ENCODE peak calls at places on chromosome 10, in five cellular contexts. Y is SK-N-SH, U is HepG2, K is HCT116, T is K562. X is an unnamed sample.

GRCh38 chr10:125057158-125058001 is 103.0 kb downstream of the CTBP2 start:
- DNase-seq in Y (peak), U (no peak), K (no peak), T (peak), X (no peak)

GRCh38 chr10:86451604-86451960 is 70.0 kb downstream of the WAPL start:
- DNase-seq in Y (no peak), U (no peak), K (no peak), T (no peak), X (no peak)

GRCh38 chr10:8628351-8628750 is 573.9 kb downstream of the GATA3 start:
- DNase-seq in Y (no peak), U (no peak), K (no peak), T (no peak), X (peak)

GRCh38 chr10:127468632-127469031 is 80.5 kb upstream of the NPS start:
- DNase-seq in Y (no peak), U (peak), K (no peak), T (no peak), X (no peak)

GRCh38 chr10:17669185-17669872 is 25.4 kb downstream of the STAM start:
- DNase-seq in Y (no peak), U (no peak), K (no peak), T (no peak), X (no peak)

GRCh38 chr10:71649631-71650030 is 69.9 kb downstream of the C10orf105 start:
- DNase-seq in Y (no peak), U (no peak), K (no peak), T (no peak), X (no peak)

GRCh38 chr10:15188629-15189028 is 20.1 kb upstream of the NMT2 start:
- DNase-seq in Y (no peak), U (no peak), K (no peak), T (no peak), X (no peak)

GRCh38 chr10:125631806-125632205 is 51.2 kb downstream of the TEX36 start:
- DNase-seq in Y (no peak), U (no peak), K (no peak), T (no peak), X (no peak)

GRCh38 chr10:57202356-57202755 is 841.3 kb upstream of the ZWINT start:
- DNase-seq in Y (no peak), U (no peak), K (no peak), T (no peak), X (no peak)

GRCh38 chr10:52455095-52455494 is 141.0 kb downstream of the DKK1 start:
- DNase-seq in Y (no peak), U (no peak), K (no peak), T (no peak), X (no peak)

GRCh38 chr10:70816220-70816894 is 609 bp downstream of the SGPL1 start:
- DNase-seq in Y (peak), U (peak), K (peak), T (no peak), X (no peak)

DNA sequence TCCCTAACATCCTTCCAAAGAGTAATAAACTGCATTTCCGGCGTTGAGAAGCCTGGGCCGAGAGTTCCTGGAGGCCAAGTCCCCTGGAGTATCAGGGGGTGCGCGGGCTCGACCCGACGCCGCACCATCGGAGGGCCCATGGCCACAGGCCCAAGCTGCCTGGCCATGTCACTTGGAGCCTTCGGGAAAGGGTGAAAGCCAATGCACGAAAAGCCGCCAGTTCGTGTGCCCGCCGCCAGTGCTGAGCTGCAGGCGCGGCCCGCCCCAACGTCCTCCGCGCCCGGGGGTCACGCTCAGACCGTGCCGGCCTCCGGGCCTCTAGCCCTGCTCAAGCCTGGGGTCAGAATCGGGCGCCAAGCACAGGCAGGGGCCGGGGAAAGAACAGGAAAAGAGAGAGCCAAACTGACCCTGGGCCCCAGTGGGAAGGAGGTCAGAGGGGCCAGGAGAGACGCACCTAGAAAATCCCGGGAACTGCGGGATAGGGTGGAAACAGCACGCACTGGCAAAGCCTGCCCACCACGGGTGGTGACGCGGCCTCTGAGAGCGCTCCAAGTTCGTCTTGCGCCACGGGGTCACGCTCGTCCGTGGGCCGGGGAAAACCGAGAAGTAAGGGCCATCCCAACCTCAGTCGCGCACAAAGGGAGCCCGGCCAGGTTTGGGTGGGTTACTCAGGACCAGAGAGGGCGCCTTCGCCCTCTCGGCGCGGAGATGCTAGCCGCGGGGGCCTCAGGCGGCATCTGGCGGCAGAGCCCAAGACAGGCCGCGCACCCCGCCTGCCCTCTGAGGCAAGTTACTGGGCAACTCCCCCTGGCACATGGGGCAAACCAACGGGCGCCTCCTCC is 4.2 kb upstream of the EBF3 start:
- DNase-seq in Y (peak), U (no peak), K (no peak), T (no peak), X (no peak)
- H3K4me3 ChIP-seq in Y (no peak), U (no peak), K (no peak), T (no peak), X (no peak)

GRCh38 chr10:6164271-6165095 is 38.2 kb upstream of the PFKFB3 start:
- DNase-seq in Y (no peak), U (no peak), K (no peak), T (no peak), X (no peak)
- H3K27ac ChIP-seq in Y (no peak), U (no peak), K (peak), T (peak), X (peak)

DNA sequence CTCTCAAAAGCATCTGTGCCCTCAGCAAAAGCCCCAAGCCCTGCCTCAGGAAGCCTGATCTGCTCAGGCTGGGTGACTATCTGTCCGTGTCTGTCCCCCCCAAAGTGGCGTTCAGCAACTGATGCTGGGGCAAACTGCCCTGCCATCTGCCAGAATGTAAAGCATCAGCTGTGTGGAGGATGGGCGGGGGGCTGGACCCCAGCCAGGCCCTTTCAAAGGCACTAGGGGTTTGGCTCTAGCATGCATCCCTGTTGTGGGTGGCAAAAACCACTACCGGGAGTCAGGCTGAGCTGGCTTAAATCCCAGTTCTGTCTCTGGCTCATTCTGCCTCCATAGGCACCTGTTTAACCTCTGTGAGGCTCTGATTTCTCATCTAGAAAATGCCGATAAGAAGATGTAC is 35.5 kb downstream of the GPRIN2 start:
- DNase-seq in Y (peak), U (no peak), K (no peak), T (no peak), X (no peak)
- TF ChIP-seq SIN3A in Y (no peak), U (no peak), K (no peak), T (no peak), X (no peak)

GRCh38 chr10:11881028-11881476 is 57.9 kb downstream of the PROSER2 start:
- DNase-seq in Y (no peak), U (no peak), K (no peak), T (no peak), X (no peak)

GRCh38 chr10:11880169-11881027 is 57.2 kb downstream of the PROSER2 start:
- DNase-seq in Y (no peak), U (no peak), K (no peak), T (no peak), X (no peak)

GRCh38 chr10:11879387-11880168 is 56.4 kb downstream of the PROSER2 start:
- DNase-seq in Y (no peak), U (no peak), K (no peak), T (peak), X (no peak)

GRCh38 chr10:11882646-11883375 is 59.7 kb downstream of the PROSER2 start:
- DNase-seq in Y (no peak), U (no peak), K (no peak), T (no peak), X (no peak)

DNA sequence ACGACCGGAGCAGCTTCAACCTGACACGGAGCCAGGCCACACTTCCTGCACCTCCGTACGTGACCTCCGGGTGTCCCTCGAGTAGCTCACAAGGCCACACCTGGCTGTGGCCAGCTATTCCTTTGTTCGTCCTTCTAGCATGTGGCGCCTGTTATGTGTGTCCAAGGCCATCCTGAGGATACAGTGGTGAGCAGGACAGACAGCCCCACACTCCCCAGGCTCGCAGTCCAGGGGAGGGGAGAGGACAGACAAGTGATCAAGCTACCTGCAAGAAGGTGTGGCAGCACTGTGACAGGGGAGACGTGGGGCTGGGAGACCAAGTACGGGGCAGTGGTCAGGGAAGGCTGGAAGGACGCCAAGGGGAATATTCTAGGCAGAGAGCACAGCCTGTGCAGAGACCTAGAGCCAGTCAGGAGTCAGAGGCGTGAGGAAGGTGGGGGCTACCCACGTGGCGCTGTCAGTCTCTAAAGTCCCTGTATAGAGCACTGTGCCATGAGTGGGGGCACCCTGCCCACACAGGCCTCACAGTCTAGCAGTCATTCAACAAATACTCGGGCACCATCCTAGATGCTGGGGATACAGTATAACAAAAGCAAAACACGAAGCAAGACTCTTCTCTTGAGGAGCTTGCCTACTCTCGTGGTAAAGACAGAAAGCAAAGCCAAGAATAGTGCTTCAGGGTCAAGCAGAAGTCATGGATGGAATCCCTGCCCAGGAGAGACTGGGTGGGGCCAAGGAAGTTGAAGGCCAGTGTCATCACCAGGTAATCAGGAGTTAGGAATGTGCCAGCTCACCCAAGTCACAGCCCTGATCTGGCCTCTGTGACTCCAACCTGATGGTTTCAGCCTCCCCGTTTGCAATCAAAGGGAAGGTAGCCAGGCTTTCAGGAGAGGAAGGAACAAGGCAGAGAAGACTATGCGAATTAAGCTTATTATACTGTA is 58.6 kb downstream of the PROSER2 start:
- DNase-seq in Y (no peak), U (peak), K (peak), T (peak), X (peak)
- H3K4me3 ChIP-seq in Y (no peak), U (no peak), K (peak), T (no peak), X (no peak)

DNA sequence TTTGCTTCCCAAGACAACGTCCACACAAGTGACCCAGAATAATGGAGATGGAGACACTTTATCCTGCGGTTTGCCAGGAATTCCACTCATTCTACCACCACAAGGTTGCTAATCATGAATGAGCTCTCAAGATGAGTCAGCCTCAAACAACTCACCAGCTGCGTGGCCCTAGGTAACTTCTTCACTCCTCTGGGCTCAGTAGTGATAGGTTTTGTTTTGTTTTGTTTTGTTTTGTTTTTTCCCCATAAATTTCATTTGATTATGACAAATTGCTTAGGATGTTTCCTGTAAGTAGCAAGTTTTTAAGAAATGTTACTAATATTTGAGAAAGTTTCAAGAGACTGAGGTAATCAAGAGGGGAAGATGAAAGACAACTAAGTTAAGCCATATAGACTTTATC is 286.8 kb downstream of the PARD3 start:
- DNase-seq in Y (no peak), U (peak), K (peak), T (no peak), X (no peak)
- H3K27ac ChIP-seq in Y (peak), U (no peak), K (peak), T (no peak), X (peak)

GRCh38 chr10:45580781-45581496 is 91.6 kb downstream of the ZFAND4 start:
- DNase-seq in Y (no peak), U (no peak), K (no peak), T (no peak), X (no peak)
- TF ChIP-seq SIN3A in Y (no peak), U (no peak), K (no peak), T (no peak), X (no peak)

DNA sequence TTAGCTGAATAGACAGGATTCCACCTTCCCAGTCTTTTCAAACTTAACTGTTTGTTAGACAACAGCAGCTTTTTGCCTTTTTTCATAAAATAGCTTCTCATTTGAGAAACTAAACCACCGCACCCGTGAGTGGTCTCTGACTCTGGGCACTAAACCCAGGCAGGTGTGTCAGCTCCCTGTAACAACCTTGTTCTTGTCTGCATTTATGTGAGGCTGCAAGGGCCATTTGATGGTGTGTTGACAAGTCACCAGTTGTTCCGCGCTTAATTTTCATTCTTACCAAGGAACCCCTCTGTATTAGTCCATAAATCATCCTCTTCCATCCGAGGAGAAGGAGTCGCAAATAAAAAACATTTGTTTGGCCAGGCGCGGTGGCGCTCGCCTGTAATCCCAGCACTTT is 1.5 kb downstream of the STOX1 start:
- DNase-seq in Y (no peak), U (no peak), K (no peak), T (no peak), X (no peak)
- H3K4me3 ChIP-seq in Y (no peak), U (no peak), K (peak), T (no peak), X (no peak)

X was measured in Panc1.